ENCODE peak calls at places on chromosomes 6 and 20, in nine cellular contexts. C is endothelial cell of umbilical vein, D is K562, V is HCT116, Y is H9, L is H1, Q is astrocyte, O is trophoblast cell, U is HepG2. R is an unnamed sample.

GRCh38 chr20:17856837-17857605 is 111.6 kb downstream of the SNX5 start:
- DNase-seq in Q (no peak), L (no peak), C (no peak), D (no peak), O (no peak), Y (no peak), V (no peak), U (no peak), R (no peak)

GRCh38 chr6:20673458-20673857 is 139.2 kb downstream of the CDKAL1 start:
- DNase-seq in Q (no peak), D (no peak), L (no peak), C (no peak), Y (no peak), V (no peak), O (no peak), U (no peak), R (no peak)

GRCh38 chr20:51042657-51043247 is 19.8 kb upstream of the KCNG1 start:
- DNase-seq in D (peak; percentile 29), Y (peak; percentile 74), L (peak; percentile 60), O (peak; percentile 42), C (no peak), V (peak; percentile 22), Q (no peak), U (peak; percentile 54), R (no peak)

GRCh38 chr20:53579581-53580375 is 13.9 kb downstream of the ZNF217 start:
- DNase-seq in D (no peak), Q (peak; percentile 66), V (no peak), Y (no peak), C (peak; percentile 59), O (peak; percentile 86), L (no peak), U (peak; percentile 99), R (no peak)

GRCh38 chr6:35017461-35018183 is 123.5 kb downstream of the TCP11 start:
- DNase-seq in L (no peak), U (no peak), D (no peak), Q (no peak), C (peak; percentile 69), V (no peak), Y (no peak), O (no peak), R (no peak)

GRCh38 chr6:14540276-14540675 is 422.7 kb downstream of the CD83 start:
- DNase-seq in C (no peak), D (no peak), O (peak; percentile 73), Y (no peak), Q (peak; percentile 79), L (no peak), V (no peak), U (no peak), R (no peak)

GRCh38 chr20:31569163-31570020 is 35.7 kb upstream of the ID1 start:
- DNase-seq in L (peak; percentile 93), V (no peak), Y (peak; percentile 80), U (peak; percentile 72), Q (peak; percentile 36), D (peak; percentile 66), O (peak; percentile 43), C (peak; percentile 63), R (peak; percentile 81)

GRCh38 chr20:41664584-41664983 is 46.4 kb upstream of the CHD6 start:
- DNase-seq in Q (no peak), V (peak; percentile 37), Y (no peak), O (peak; percentile 17), L (no peak), D (peak; percentile 72), U (peak; percentile 22), C (peak; percentile 20), R (peak; percentile 89)

GRCh38 chr20:40080059-40080652 is 608.9 kb downstream of the MAFB start:
- DNase-seq in Q (no peak), U (no peak), C (no peak), V (no peak), Y (no peak), D (no peak), L (no peak), O (no peak), R (no peak)

GRCh38 chr20:11394145-11394833 is 523.4 kb upstream of the BTBD3 start:
- DNase-seq in O (peak; percentile 72), D (no peak), V (no peak), Q (peak; percentile 98), U (no peak), L (no peak), Y (no peak), C (no peak), R (no peak)

GRCh38 chr6:156662025-156662445 is 115.1 kb upstream of the ARID1B start:
- DNase-seq in C (peak; percentile 59), Y (peak; percentile 91), Q (no peak), D (peak; percentile 87), L (peak; percentile 88), V (peak; percentile 73), U (peak; percentile 50), O (peak; percentile 96), R (peak; percentile 83)

GRCh38 chr6:97068211-97068610 is 143.7 kb downstream of the KLHL32 start:
- DNase-seq in O (peak; percentile 58), Q (peak; percentile 12), V (peak; percentile 12), L (no peak), D (peak; percentile 11), C (peak; percentile 47), Y (no peak), U (peak; percentile 3), R (peak; percentile 72)

GRCh38 chr20:59948828-59949720 is 8.9 kb downstream of the FAM217B start:
- DNase-seq in L (no peak), C (peak; percentile 57), V (peak; percentile 29), Y (no peak), U (peak; percentile 63), Q (no peak), O (peak; percentile 63), D (peak; percentile 11), R (peak; percentile 81)

GRCh38 chr20:22974354-22974753 is 60.8 kb upstream of the SSTR4 start:
- DNase-seq in C (peak; percentile 28), Y (peak; percentile 50), V (peak; percentile 18), Q (no peak), D (peak; percentile 54), O (peak; percentile 64), L (peak; percentile 54), U (peak; percentile 24), R (peak; percentile 78)

GRCh38 chr6:36827261-36828079 is 11.8 kb downstream of the CPNE5 start:
- DNase-seq in D (peak; percentile 69), Q (peak; percentile 92), O (peak; percentile 68), Y (no peak), L (no peak), U (no peak), C (peak; percentile 99), V (no peak), R (no peak)

GRCh38 chr6:116144590-116144989 is 18.7 kb upstream of the COL10A1 start:
- DNase-seq in L (no peak), D (no peak), V (no peak), O (no peak), U (peak; percentile 69), Q (peak; percentile 96), Y (no peak), C (no peak), R (peak; percentile 26)

GRCh38 chr20:50283370-50283769 is 92.7 kb downstream of the CEBPB start:
- DNase-seq in C (no peak), V (no peak), Y (no peak), D (no peak), Q (no peak), U (no peak), L (no peak), O (no peak), R (no peak)

GRCh38 chr6:158894192-158894591 is 75.0 kb upstream of the EZR start:
- DNase-seq in O (peak; percentile 85), U (no peak), Y (peak; percentile 71), L (no peak), D (no peak), Q (peak; percentile 90), C (peak; percentile 5), V (peak; percentile 86), R (no peak)

GRCh38 chr6:28615955-28616747 is 90.5 kb downstream of the GPX5 start:
- DNase-seq in Y (peak; percentile 81), U (no peak), O (peak; percentile 64), L (peak; percentile 69), Q (no peak), V (no peak), D (peak; percentile 92), C (no peak), R (no peak)
- H2AFZ ChIP-seq in Y (peak overlapping the region; percentile 34), U (no peak overlapping the region), O (peak overlapping the region; percentile 44), L (peak overlapping the region; percentile 91), Q (no peak overlapping the region), V (no peak overlapping the region), D (peak overlapping the region; percentile 86), C (no peak overlapping the region), R (no peak overlapping the region)

GRCh38 chr6:106574729-106575458 is 54.4 kb downstream of the RTN4IP1 start:
- DNase-seq in D (no peak), V (peak; percentile 73), Y (no peak), L (no peak), C (peak; percentile 61), Q (peak; percentile 84), O (peak; percentile 66), U (peak; percentile 77), R (no peak)

GRCh38 chr6:106581468-106581867 is 47.8 kb downstream of the RTN4IP1 start:
- DNase-seq in Q (no peak), O (no peak), C (no peak), D (no peak), U (no peak), Y (no peak), L (no peak), V (no peak), R (no peak)

DNA sequence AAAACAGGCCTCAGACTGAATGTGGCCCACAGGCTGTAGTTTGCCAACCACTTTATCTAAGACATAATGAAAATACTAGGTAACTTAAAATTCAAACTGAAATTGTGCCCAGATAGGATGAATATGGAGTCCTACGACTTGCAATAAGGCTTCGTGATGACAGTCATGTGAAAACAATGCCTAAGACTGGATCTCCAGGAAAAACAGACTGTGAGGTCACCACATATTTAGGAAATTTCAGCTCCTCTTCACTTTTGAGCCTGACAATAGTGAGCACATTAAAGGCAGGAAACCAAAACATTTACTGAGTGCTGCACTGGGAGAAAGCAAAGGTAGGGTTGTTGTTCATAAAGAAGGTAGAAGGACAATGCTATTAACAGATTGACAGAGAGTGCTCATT is 50.0 kb downstream of the RTN4IP1 start:
- DNase-seq in D (no peak), U (no peak), V (no peak), Y (no peak), Q (no peak), L (no peak), O (peak; percentile 62), C (no peak), R (no peak)
- H2AFZ ChIP-seq in D (no peak overlapping the region), U (no peak overlapping the region), V (no peak overlapping the region), Y (no peak overlapping the region), Q (no peak overlapping the region), L (no peak overlapping the region), O (no peak overlapping the region), C (no peak overlapping the region), R (no peak overlapping the region)

DNA sequence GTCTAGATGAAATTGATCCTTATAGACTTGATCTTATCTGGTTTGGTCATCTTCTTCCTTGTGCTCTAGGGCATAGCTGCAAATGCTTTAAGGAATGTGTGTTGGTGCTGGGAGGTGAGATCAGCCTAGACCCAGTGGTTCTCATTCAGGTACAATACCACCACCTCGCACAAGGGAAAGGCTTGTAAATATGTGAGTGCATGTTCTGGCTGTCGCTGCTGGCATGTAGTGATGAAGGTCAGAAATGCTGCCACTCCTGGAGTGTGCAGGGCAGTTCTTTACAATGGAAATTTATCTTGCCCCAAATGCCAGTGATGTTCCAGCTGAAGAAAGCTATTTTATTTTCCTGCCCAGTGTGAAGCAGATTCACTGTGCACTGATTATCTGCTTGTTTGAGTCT is 900.9 kb downstream of the QKI start:
- DNase-seq in C (no peak), Q (no peak), D (no peak), V (no peak), U (no peak), O (no peak), L (no peak), Y (no peak), R (no peak)
- H2AFZ ChIP-seq in C (no peak overlapping the region), Q (no peak overlapping the region), D (no peak overlapping the region), V (no peak overlapping the region), U (no peak overlapping the region), O (no peak overlapping the region), L (no peak overlapping the region), Y (no peak overlapping the region), R (no peak overlapping the region)

GRCh38 chr20:3935956-3936340 is 46.8 kb downstream of the PANK2 start:
- DNase-seq in V (no peak), C (no peak), O (no peak), Q (no peak), D (no peak), Y (no peak), L (no peak), U (no peak), R (peak; percentile 81)
- H2AFZ ChIP-seq in V (no peak overlapping the region), C (no peak overlapping the region), O (no peak overlapping the region), Q (no peak overlapping the region), D (no peak overlapping the region), Y (no peak overlapping the region), L (no peak overlapping the region), U (no peak overlapping the region), R (no peak overlapping the region)

R was measured in Karpas-422.